ENCODE peak calls at places on chromosome 15, in six cellular contexts. S is fibroblast of mammary gland, X is uterus, A is thoracic aorta, E is transverse colon, O is endodermal cell. P is an unnamed sample.

GRCh38 chr15:61827131-61827530 is 233.1 kb downstream of the VPS13C start:
- DNase-seq in S (no peak), X (no peak), A (no peak), E (no peak), O (no peak), P (no peak)

GRCh38 chr15:60297047-60297446 is 100.7 kb downstream of the ANXA2 start:
- DNase-seq in S (no peak), X (no peak), A (no peak), E (no peak), O (no peak), P (no peak)

GRCh38 chr15:70633394-70633793 is 130.0 kb downstream of the UACA start:
- DNase-seq in S (no peak), X (no peak), A (no peak), E (no peak), O (no peak), P (peak; percentile 63)

GRCh38 chr15:78461171-78461881 is 23.3 kb downstream of the IREB2 start:
- DNase-seq in S (peak; percentile 44), X (no peak), A (no peak), E (no peak), O (peak; percentile 63), P (no peak)

GRCh38 chr15:74891469-74891868 is 1.6 kb downstream of the MPI start:
- DNase-seq in S (no peak), X (no peak), A (no peak), E (peak; percentile 85), O (no peak), P (no peak)

GRCh38 chr15:25763206-25763880 is 99.8 kb downstream of the ATP10A start:
- DNase-seq in S (peak; percentile 45), X (no peak), A (no peak), E (no peak), O (no peak), P (no peak)

GRCh38 chr15:60237411-60237810 is 160.4 kb downstream of the ANXA2 start:
- DNase-seq in S (peak; percentile 6), X (no peak), A (no peak), E (no peak), O (no peak), P (no peak)

GRCh38 chr15:90465930-90466567 is 63.7 kb upstream of the CRTC3 start:
- DNase-seq in S (peak; percentile 58), X (no peak), A (no peak), E (no peak), O (no peak), P (peak; percentile 66)

GRCh38 chr15:41895491-41895890 is 1.6 kb upstream of the SPTBN5 start:
- DNase-seq in S (no peak), X (no peak), A (no peak), E (no peak), O (no peak), P (no peak)

GRCh38 chr15:41894251-41894790 is 468 bp upstream of the SPTBN5 start:
- DNase-seq in S (no peak), X (no peak), A (no peak), E (no peak), O (no peak), P (no peak)

GRCh38 chr15:41893422-41894250 is at the start of gene SPTBN5:
- DNase-seq in S (no peak), X (no peak), A (no peak), E (no peak), O (no peak), P (no peak)

GRCh38 chr15:41895957-41896356 is 2.1 kb upstream of the SPTBN5 start:
- DNase-seq in S (no peak), X (no peak), A (no peak), E (no peak), O (no peak), P (no peak)

GRCh38 chr15:41894791-41895463 is 1.1 kb upstream of the SPTBN5 start:
- DNase-seq in S (peak; percentile 76), X (peak; percentile 62), A (peak; percentile 55), E (peak; percentile 68), O (peak; percentile 78), P (peak; percentile 72)
- TF ChIP-seq CTCF in S (peak; percentile 14), X (no peak), A (no peak), E (no peak), O (no peak), P (peak; percentile 17)

DNA sequence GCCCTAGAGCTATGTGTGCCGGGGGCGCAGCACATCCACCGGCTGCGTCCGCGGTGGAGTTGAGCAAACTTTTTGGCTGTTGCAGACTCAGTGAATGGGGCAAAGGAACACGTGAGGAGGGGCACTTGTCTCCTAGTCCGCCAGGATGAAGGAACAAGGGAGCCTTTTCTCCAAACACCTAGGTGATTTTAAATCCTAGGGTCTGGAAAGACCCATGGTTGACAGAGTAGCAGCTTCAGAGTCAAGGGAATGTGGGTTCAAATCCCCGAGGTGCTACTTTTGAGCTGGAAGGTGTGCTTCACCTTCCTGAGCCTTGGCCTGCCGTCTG is 648 bp downstream of the ACAN start:
- DNase-seq in S (no peak), X (no peak), A (no peak), E (no peak), O (no peak), P (no peak)
- H3K4me3 ChIP-seq in S (no peak overlapping the region), X (no peak overlapping the region), A (peak overlapping the region; percentile 72), E (no peak overlapping the region), O (peak overlapping the region; percentile 76), P (no peak overlapping the region)

GRCh38 chr15:32853667-32854066 is 135.9 kb downstream of the GREM1 start:
- DNase-seq in S (no peak), X (no peak), A (no peak), E (no peak), O (peak; percentile 81), P (no peak)

GRCh38 chr15:32856753-32857152 is 138.9 kb downstream of the GREM1 start:
- DNase-seq in S (no peak), X (no peak), A (no peak), E (no peak), O (no peak), P (peak; percentile 72)

GRCh38 chr15:32857732-32858131 is 139.9 kb downstream of the GREM1 start:
- DNase-seq in S (no peak), X (no peak), A (no peak), E (no peak), O (no peak), P (no peak)

GRCh38 chr15:32852771-32853170 is 135.0 kb downstream of the GREM1 start:
- DNase-seq in S (no peak), X (no peak), A (no peak), E (no peak), O (no peak), P (no peak)

DNA sequence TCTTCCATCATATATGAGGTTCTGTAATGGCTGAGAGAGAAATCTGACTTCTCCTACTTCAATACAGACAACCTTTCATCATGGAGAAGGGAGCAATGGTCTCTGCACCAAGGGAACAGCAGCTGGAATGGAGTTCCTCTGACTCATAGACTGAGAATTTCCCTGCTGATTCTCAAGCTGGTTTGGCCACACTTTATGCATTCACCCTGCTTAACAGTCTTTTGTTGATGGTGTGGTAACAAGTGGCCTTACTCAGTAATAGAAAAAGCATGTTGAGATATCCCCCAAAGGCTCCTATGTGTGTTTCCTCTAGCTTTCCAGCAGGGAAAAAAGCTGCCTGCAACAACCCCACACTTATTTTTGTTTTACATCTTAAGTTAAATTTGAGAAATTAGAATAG is 138.1 kb downstream of the GREM1 start:
- DNase-seq in S (peak; percentile 99), X (no peak), A (no peak), E (no peak), O (peak; percentile 77), P (peak; percentile 99)
- TF ChIP-seq CTCF in S (no peak), X (no peak), A (no peak), E (no peak), O (no peak), P (peak; percentile 52)

GRCh38 chr15:65287515-65287845 is 797 bp upstream of the PARP16 start:
- DNase-seq in S (no peak), X (no peak), A (no peak), E (no peak), O (no peak), P (no peak)
- H3K4me3 ChIP-seq in S (no peak overlapping the region), X (no peak overlapping the region), A (peak overlapping the region; percentile 96), E (no peak overlapping the region), O (peak overlapping the region; percentile 74), P (no peak overlapping the region)

DNA sequence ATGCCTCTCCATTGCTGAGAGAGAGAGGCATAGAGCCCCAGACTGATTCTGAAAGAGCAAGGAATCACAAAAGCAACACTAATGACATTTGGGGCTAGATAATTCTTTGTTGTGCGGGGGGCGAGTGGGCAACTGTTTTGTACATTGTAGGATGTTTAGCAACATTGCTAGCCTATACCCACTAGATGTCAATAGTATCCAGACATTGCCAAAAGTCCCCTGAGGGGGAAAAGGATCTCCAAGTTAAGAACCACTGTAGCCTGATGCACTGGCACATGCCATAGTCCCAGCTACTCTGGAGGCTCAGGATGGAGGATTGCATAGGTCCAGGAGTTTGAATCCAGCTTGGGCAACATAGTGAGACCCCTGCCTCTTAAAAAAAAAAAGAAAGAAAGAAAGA is 22.8 kb upstream of the GOLM2 start:
- DNase-seq in S (peak; percentile 11), X (no peak), A (no peak), E (no peak), O (no peak), P (no peak)
- TF ChIP-seq CTCF in S (peak; percentile 13), X (no peak), A (no peak), E (no peak), O (no peak), P (no peak)

P was measured in fibroblast of the aortic adventitia.